ENCODE peak calls at places on chromosomes 5 and 9, in four cellular contexts. Q is D341Med; T is stimulated activated naive B cell treated with anti-CD40 and anti-IgM and Interleukin-4, amounts not matched to agents 10 μg/mL and 1 μg/mL and 100 μg/mL, for 72 hours; U is naive B cell. O is an unnamed sample.

GRCh38 chr9:98401140-98402025 is 145.9 kb upstream of the TBC1D2 start:
- DNase-seq in U (no peak), T (no peak), Q (peak; percentile 48), O (no peak)

GRCh38 chr5:6772886-6773285 is 59.7 kb downstream of the TENT4A start:
- DNase-seq in U (no peak), T (no peak), Q (no peak), O (no peak)

GRCh38 chr5:666816-667498 is 26.2 kb downstream of the TPPP start:
- DNase-seq in T (no peak), Q (no peak), U (no peak), O (no peak)

GRCh38 chr9:95460627-95461164 is 56.1 kb downstream of the PTCH1 start:
- DNase-seq in U (no peak), Q (no peak), T (no peak), O (no peak)

GRCh38 chr9:3520564-3520963 is 5.2 kb downstream of the RFX3 start:
- DNase-seq in Q (no peak), U (no peak), T (no peak), O (no peak)

GRCh38 chr9:88291853-88292252 is 96.4 kb upstream of the SPIN1 start:
- DNase-seq in Q (no peak), U (no peak), T (no peak), O (no peak)

GRCh38 chr5:135887881-135888614 is 7.6 kb downstream of the IL9 start:
- DNase-seq in T (no peak), Q (no peak), U (no peak), O (no peak)

GRCh38 chr5:38258319-38259061 is at the start of gene EGFLAM:
- DNase-seq in U (no peak), Q (peak; percentile 84), T (no peak), O (no peak)

GRCh38 chr5:90956511-90956910 is 397.9 kb downstream of the ADGRV1 start:
- DNase-seq in U (no peak), Q (no peak), T (no peak), O (no peak)

GRCh38 chr5:157487358-157487757 is 27.3 kb downstream of the NIPAL4 start:
- DNase-seq in T (peak; percentile 62), U (peak; percentile 86), Q (no peak), O (peak; percentile 70)

GRCh38 chr9:4238522-4238921 is 61.3 kb downstream of the GLIS3 start:
- DNase-seq in T (no peak), U (no peak), Q (no peak), O (no peak)

GRCh38 chr5:73391441-73391871 is 57.1 kb downstream of the FOXD1 start:
- DNase-seq in Q (no peak), U (no peak), T (no peak), O (no peak)

GRCh38 chr5:4879693-4880303 is 260.3 kb upstream of the ADAMTS16 start:
- DNase-seq in T (peak; percentile 26), U (no peak), Q (peak; percentile 81), O (peak; percentile 40)

GRCh38 chr9:115891929-115892328 is 261.7 kb upstream of the PAPPA start:
- DNase-seq in Q (no peak), U (no peak), T (no peak), O (no peak)

GRCh38 chr5:33890633-33891032 is 1.2 kb downstream of the ADAMTS12 start:
- DNase-seq in T (no peak), Q (no peak), U (no peak), O (no peak)

GRCh38 chr9:112777914-112778313 is 27.4 kb downstream of the SNX30 start:
- DNase-seq in T (no peak), U (no peak), Q (no peak), O (no peak)

GRCh38 chr9:12659220-12659619 is 34.0 kb upstream of the TYRP1 start:
- DNase-seq in T (no peak), Q (no peak), U (no peak), O (no peak)

GRCh38 chr9:113349434-113350337 is at the start of gene BSPRY:
- DNase-seq in U (peak; percentile 33), T (peak; percentile 18), Q (no peak), O (peak; percentile 58)

GRCh38 chr9:32385135-32385884 is 867 bp downstream of the ACO1 start:
- DNase-seq in T (no peak), U (no peak), Q (no peak), O (no peak)

GRCh38 chr9:12737871-12738270 is 36.9 kb upstream of the LURAP1L start:
- DNase-seq in Q (no peak), U (no peak), T (no peak), O (no peak)

GRCh38 chr9:137441289-137441934 is at the start of gene ENTPD8:
- DNase-seq in U (no peak), Q (peak; percentile 78), T (no peak), O (peak; percentile 33)

GRCh38 chr9:20357207-20357503 is 265.1 kb downstream of the MLLT3 start:
- DNase-seq in T (no peak), U (no peak), Q (no peak), O (no peak)

GRCh38 chr9:92764381-92764987 is at the start of gene BICD2:
- DNase-seq in Q (no peak), T (no peak), U (no peak), O (no peak)

GRCh38 chr9:112754578-112754977 is 4.0 kb downstream of the SNX30 start:
- DNase-seq in T (no peak), Q (no peak), U (no peak), O (no peak)

GRCh38 chr5:160792281-160792680 is 59.7 kb downstream of the ATP10B start:
- DNase-seq in Q (no peak), U (no peak), T (no peak), O (no peak)

GRCh38 chr9:3441197-3441816 is 84.5 kb downstream of the RFX3 start:
- DNase-seq in T (peak; percentile 40), Q (peak; percentile 54), U (peak; percentile 45), O (peak; percentile 61)

GRCh38 chr5:129904667-129905466 is 602 bp downstream of the CHSY3 start:
- DNase-seq in T (no peak), Q (peak; percentile 72), U (no peak), O (peak; percentile 12)

GRCh38 chr9:98316445-98317133 is 61.1 kb upstream of the TBC1D2 start:
- DNase-seq in Q (no peak), T (no peak), U (no peak), O (no peak)

GRCh38 chr5:31393126-31393525 is 138.8 kb downstream of the DROSHA start:
- DNase-seq in T (no peak), Q (no peak), U (no peak), O (no peak)

GRCh38 chr5:38433160-38433861 is 123.1 kb downstream of the LIFR start:
- DNase-seq in U (no peak), T (no peak), Q (no peak), O (no peak)

GRCh38 chr9:109477269-109478203 is 20.6 kb downstream of the PTPN3 start:
- DNase-seq in U (no peak), T (peak; percentile 8), Q (no peak), O (no peak)

GRCh38 chr5:107217721-107218130 is 453.0 kb downstream of the EFNA5 start:
- DNase-seq in T (no peak), U (no peak), Q (no peak), O (no peak)

GRCh38 chr5:97071101-97071500 is 71.3 kb downstream of the LIX1 start:
- DNase-seq in T (no peak), U (no peak), Q (no peak), O (no peak)

GRCh38 chr5:87829214-87829551 is 416.5 kb upstream of the CCNH start:
- DNase-seq in U (no peak), Q (no peak), T (no peak), O (no peak)

GRCh38 chr9:135214706-135215105 is 127.2 kb downstream of the OLFM1 start:
- DNase-seq in Q (no peak), U (no peak), T (no peak), O (no peak)